ENCODE peak calls at places on chromosomes 5 and 9, in five cellular contexts. D, U, H, S and F are unnamed samples.

GRCh38 chr5:14581891-14582796 is 552 bp downstream of the OTULINL start:
- DNase-seq in D (peak; percentile 39), U (peak; percentile 65), H (peak; percentile 62), S (peak; percentile 89), F (peak; percentile 61)

GRCh38 chr5:142680605-142681259 is 5.2 kb downstream of the FGF1 start:
- DNase-seq in D (no peak), U (no peak), H (peak; percentile 86), S (no peak), F (peak; percentile 88)

GRCh38 chr5:72065751-72066255 is 41.5 kb upstream of the MAP1B start:
- DNase-seq in D (no peak), U (no peak), H (peak; percentile 7), S (no peak), F (no peak)

GRCh38 chr5:109688647-109688998 is 1.1 kb upstream of the MAN2A1 start:
- DNase-seq in D (no peak), U (no peak), H (no peak), S (no peak), F (no peak)

GRCh38 chr5:179273441-179274145 is 71.7 kb downstream of the ADAMTS2 start:
- DNase-seq in D (no peak), U (no peak), H (no peak), S (peak; percentile 41), F (no peak)

GRCh38 chr5:151742870-151743294 is 15.5 kb downstream of the ATOX1 start:
- DNase-seq in D (no peak), U (no peak), H (peak; percentile 75), S (no peak), F (peak; percentile 73)

GRCh38 chr5:146883496-146883895 is 4.9 kb upstream of the PPP2R2B start:
- DNase-seq in D (peak; percentile 63), U (no peak), H (no peak), S (no peak), F (no peak)

GRCh38 chr5:56951131-56951945 is 585 bp downstream of the MIER3 start:
- DNase-seq in D (no peak), U (peak; percentile 5), H (peak; percentile 34), S (peak; percentile 66), F (peak; percentile 6)

GRCh38 chr9:108609227-108609894 is 246.4 kb downstream of the ACTL7B start:
- DNase-seq in D (no peak), U (no peak), H (peak; percentile 61), S (no peak), F (no peak)